ENCODE peak calls at places on chromosomes 5 and 9, in four cellular contexts. N, F, S and H are unnamed samples.

GRCh38 chr9:7549261-7549660 is 250.3 kb downstream of the DMAC1 start:
- DNase-seq in N (no peak), F (no peak), S (no peak), H (peak; percentile 25)

GRCh38 chr5:65925601-65926275 is 637 bp upstream of the ERBIN start:
- DNase-seq in N (peak; percentile 72), F (peak; percentile 70), S (peak; percentile 92), H (peak; percentile 89)

GRCh38 chr5:150765019-150765788 is 6.4 kb upstream of the DCTN4 start:
- DNase-seq in N (no peak), F (no peak), S (no peak), H (no peak)

GRCh38 chr5:76710991-76711390 is 4.9 kb upstream of the F2R start:
- DNase-seq in N (peak; percentile 39), F (no peak), S (peak; percentile 40), H (no peak)

GRCh38 chr9:111108946-111109345 is 70.7 kb upstream of the LPAR1 start:
- DNase-seq in N (peak; percentile 99), F (no peak), S (peak; percentile 86), H (peak; percentile 84)

GRCh38 chr9:33375238-33375840 is 27.0 kb downstream of the AQP7 start:
- DNase-seq in N (no peak), F (no peak), S (no peak), H (no peak)

GRCh38 chr5:585962-586628 is 26.0 kb upstream of the CEP72 start:
- DNase-seq in N (no peak), F (no peak), S (no peak), H (no peak)

GRCh38 chr9:101034222-101034621 is 5.7 kb downstream of the PLPPR1 start:
- DNase-seq in N (no peak), F (no peak), S (no peak), H (no peak)

GRCh38 chr9:33731142-33731541 is 64.2 kb upstream of the PRSS3 start:
- DNase-seq in N (no peak), F (no peak), S (no peak), H (no peak)

GRCh38 chr9:126036881-126037291 is 289.7 kb downstream of the PBX3 start:
- DNase-seq in N (no peak), F (no peak), S (no peak), H (no peak)

GRCh38 chr5:16809816-16810502 is 126.1 kb downstream of the MYO10 start:
- DNase-seq in N (peak; percentile 49), F (no peak), S (peak; percentile 95), H (peak; percentile 90)

GRCh38 chr9:83623634-83623991 is 670 bp downstream of the IDNK start:
- DNase-seq in N (no peak), F (no peak), S (no peak), H (peak; percentile 8)

GRCh38 chr5:152499816-152500575 is 94.9 kb upstream of the NMUR2 start:
- DNase-seq in N (peak; percentile 10), F (no peak), S (no peak), H (no peak)

GRCh38 chr5:58838732-58839131 is 255.9 kb downstream of the RAB3C start:
- DNase-seq in N (no peak), F (no peak), S (no peak), H (no peak)

GRCh38 chr5:12110629-12111028 is 206.4 kb upstream of the CTNND2 start:
- DNase-seq in N (no peak), F (no peak), S (no peak), H (no peak)

GRCh38 chr9:91391426-91392217 is 29.9 kb upstream of the AUH start:
- DNase-seq in N (peak; percentile 83), F (no peak), S (peak; percentile 48), H (no peak)